ENCODE peak calls at places on chromosomes 7 and 10, in four cellular contexts. One of them, this sample, is unnamed.

GRCh38 chr7:123528265-123528664 is 6.1 kb downstream of the IQUB start:
- DNase-seq in pancreas: no peak
- DNase-seq in RCC 7860: no peak
- DNase-seq in naive thymus-derived CD4-positive, alpha-beta T cell: no peak
- DNase-seq in this sample: no peak

GRCh38 chr7:66138994-66139752 is 24.5 kb downstream of the CRCP start:
- DNase-seq in pancreas: no peak
- DNase-seq in RCC 7860: peak
- DNase-seq in naive thymus-derived CD4-positive, alpha-beta T cell: no peak
- DNase-seq in this sample: no peak

GRCh38 chr7:138691166-138691565 is 10.0 kb downstream of the SVOPL start:
- DNase-seq in pancreas: no peak
- DNase-seq in RCC 7860: no peak
- DNase-seq in naive thymus-derived CD4-positive, alpha-beta T cell: no peak
- DNase-seq in this sample: no peak

GRCh38 chr10:104574470-104575213 is 66.4 kb upstream of the SORCS3 start:
- DNase-seq in pancreas: no peak
- DNase-seq in RCC 7860: no peak
- DNase-seq in naive thymus-derived CD4-positive, alpha-beta T cell: no peak
- DNase-seq in this sample: no peak

GRCh38 chr7:13851756-13852155 is 137.7 kb downstream of the ETV1 start:
- DNase-seq in pancreas: no peak
- DNase-seq in RCC 7860: no peak
- DNase-seq in naive thymus-derived CD4-positive, alpha-beta T cell: no peak
- DNase-seq in this sample: no peak

GRCh38 chr7:80136276-80137045 is 1.8 kb downstream of the GNAI1 start:
- DNase-seq in pancreas: no peak
- DNase-seq in RCC 7860: no peak
- DNase-seq in naive thymus-derived CD4-positive, alpha-beta T cell: no peak
- DNase-seq in this sample: no peak

GRCh38 chr10:58734116-58734515 is 221.4 kb downstream of the BICC1 start:
- DNase-seq in pancreas: no peak
- DNase-seq in RCC 7860: no peak
- DNase-seq in naive thymus-derived CD4-positive, alpha-beta T cell: no peak
- DNase-seq in this sample: no peak

GRCh38 chr7:118918556-118918955 is 694.1 kb downstream of the ANKRD7 start:
- DNase-seq in pancreas: no peak
- DNase-seq in RCC 7860: peak
- DNase-seq in naive thymus-derived CD4-positive, alpha-beta T cell: no peak
- DNase-seq in this sample: no peak

GRCh38 chr10:130169136-130169888 is 33.1 kb downstream of the GLRX3 start:
- DNase-seq in pancreas: no peak
- DNase-seq in RCC 7860: peak
- DNase-seq in naive thymus-derived CD4-positive, alpha-beta T cell: no peak
- DNase-seq in this sample: no peak

GRCh38 chr7:99004781-99005500 is 126.6 kb downstream of the TRRAP start:
- DNase-seq in pancreas: no peak
- DNase-seq in RCC 7860: no peak
- DNase-seq in naive thymus-derived CD4-positive, alpha-beta T cell: no peak
- DNase-seq in this sample: no peak

GRCh38 chr10:126421745-126422144 is 33.5 kb upstream of the ADAM12 start:
- DNase-seq in pancreas: no peak
- DNase-seq in RCC 7860: peak
- DNase-seq in naive thymus-derived CD4-positive, alpha-beta T cell: no peak
- DNase-seq in this sample: no peak

GRCh38 chr7:55065511-55066229 is 46.9 kb downstream of the EGFR start:
- DNase-seq in pancreas: no peak
- DNase-seq in RCC 7860: peak
- DNase-seq in naive thymus-derived CD4-positive, alpha-beta T cell: no peak
- DNase-seq in this sample: no peak

GRCh38 chr7:116426428-116427156 is 72.9 kb upstream of the CAV2 start:
- DNase-seq in pancreas: no peak
- DNase-seq in RCC 7860: peak
- DNase-seq in naive thymus-derived CD4-positive, alpha-beta T cell: no peak
- DNase-seq in this sample: no peak

GRCh38 chr7:108266489-108266888 is 136.3 kb upstream of the LAMB4 start:
- DNase-seq in pancreas: no peak
- DNase-seq in RCC 7860: no peak
- DNase-seq in naive thymus-derived CD4-positive, alpha-beta T cell: no peak
- DNase-seq in this sample: no peak

GRCh38 chr7:141956084-141956483 is 9.3 kb upstream of the CLEC5A start:
- DNase-seq in pancreas: no peak
- DNase-seq in RCC 7860: no peak
- DNase-seq in naive thymus-derived CD4-positive, alpha-beta T cell: no peak
- DNase-seq in this sample: no peak

GRCh38 chr7:98935811-98936210 is 57.5 kb downstream of the TRRAP start:
- DNase-seq in pancreas: no peak
- DNase-seq in RCC 7860: no peak
- DNase-seq in naive thymus-derived CD4-positive, alpha-beta T cell: no peak
- DNase-seq in this sample: no peak